ENCODE peak calls at places on chromosomes 16 and 17, in eight cellular contexts. E is transverse colon; Z is fibroblast of lung; L is heart right ventricle; G is IMR-90; P is ascending aorta; C is Karpas-422; O is CD4-positive, alpha-beta memory T cell. K is an unnamed sample. For H3K4me1, the result is how much of the 10 kb centered on the place peaks cover.

GRCh38 chr17:1690544-1691221 is 6.0 kb upstream of the PRPF8 start:
- DNase-seq in O (no peak), L (no peak), P (no peak), Z (no peak), C (no peak), G (no peak), E (no peak), K (no peak)

GRCh38 chr17:17971431-17972125 is 622 bp downstream of the TOM1L2 start:
- DNase-seq in Z (no peak), P (no peak), L (peak), C (no peak), O (no peak), G (no peak), E (peak), K (peak)

GRCh38 chr17:8868529-8868951 is 1.1 kb upstream of the PIK3R6 start:
- DNase-seq in C (no peak), G (no peak), L (no peak), E (no peak), O (no peak), P (no peak), Z (no peak), K (no peak)

GRCh38 chr17:82544431-82545070 is 25.0 kb downstream of the FOXK2 start:
- DNase-seq in O (no peak), P (no peak), C (no peak), G (no peak), L (peak), Z (no peak), E (no peak), K (no peak)

GRCh38 chr16:1533443-1533951 is at the start of gene TMEM204:
- DNase-seq in O (peak), C (no peak), Z (peak), E (peak), L (peak), P (no peak), G (peak), K (peak)

GRCh38 chr17:55089251-55089650 is 120.7 kb downstream of the STXBP4 start:
- DNase-seq in G (no peak), P (no peak), C (no peak), Z (no peak), E (no peak), O (no peak), L (no peak), K (no peak)

GRCh38 chr17:62652251-62653001 is 25.0 kb downstream of the MRC2 start:
- DNase-seq in E (peak), Z (peak), C (no peak), O (no peak), G (peak), L (peak), P (peak), K (peak)

GRCh38 chr17:9929873-9930272 is 24.8 kb upstream of the RCVRN start:
- DNase-seq in Z (no peak), E (no peak), G (no peak), L (no peak), P (no peak), O (no peak), C (no peak), K (no peak)

GRCh38 chr17:2853722-2854580 is 57.7 kb downstream of the RAP1GAP2 start:
- DNase-seq in Z (peak), P (no peak), E (peak), O (no peak), C (no peak), L (peak), G (no peak), K (peak)

GRCh38 chr17:2547176-2547575 is 35.5 kb upstream of the METTL16 start:
- DNase-seq in Z (peak), E (no peak), P (no peak), O (no peak), C (no peak), G (peak), L (no peak), K (no peak)

GRCh38 chr16:2078691-2079090 is 30.9 kb downstream of the TSC2 start:
- DNase-seq in L (no peak), E (no peak), Z (no peak), P (no peak), O (no peak), C (no peak), G (no peak), K (no peak)

GRCh38 chr17:9120471-9120870 is 99.2 kb downstream of the NTN1 start:
- DNase-seq in O (no peak), C (peak), P (no peak), E (no peak), L (no peak), G (no peak), Z (no peak), K (no peak)

GRCh38 chr17:7141824-7142223 is 27.2 kb upstream of the ASGR2 start:
- DNase-seq in L (no peak), G (no peak), O (no peak), C (no peak), P (no peak), E (peak), Z (no peak), K (peak)

GRCh38 chr17:35774499-35774898 is 13.8 kb downstream of the C17orf50 start:
- DNase-seq in Z (peak), L (peak), O (no peak), E (peak), G (peak), P (peak), C (no peak), K (peak)

GRCh38 chr17:67157732-67158639 is 87.0 kb downstream of the HELZ start:
- DNase-seq in Z (peak), G (peak), O (no peak), C (peak), P (no peak), E (no peak), L (no peak), K (peak)

GRCh38 chr16:65415460-65415859 is 293.6 kb upstream of the CDH11 start:
- DNase-seq in P (no peak), Z (no peak), E (no peak), L (no peak), O (no peak), C (no peak), G (peak), K (no peak)

GRCh38 chr16:70772493-70772892 is 28.5 kb downstream of the VAC14 start:
- DNase-seq in E (no peak), Z (peak), G (peak), L (no peak), C (no peak), O (no peak), P (no peak), K (no peak)

GRCh38 chr16:66342294-66342900 is 24.1 kb upstream of the CDH5 start:
- DNase-seq in C (peak), G (no peak), O (no peak), P (no peak), Z (no peak), E (no peak), L (no peak), K (no peak)

GRCh38 chr17:45170976-45171337 is 9.3 kb downstream of the HEXIM2 start:
- DNase-seq in O (no peak), E (peak), L (peak), G (peak), Z (peak), P (peak), C (no peak), K (peak)

GRCh38 chr17:68182940-68183551 is 64.8 kb upstream of the AMZ2 start:
- DNase-seq in P (no peak), G (no peak), E (peak), O (peak), C (peak), L (no peak), Z (no peak), K (peak)

GRCh38 chr17:45277216-45277849 is 15.4 kb upstream of the SPATA32 start:
- DNase-seq in O (peak), Z (peak), C (peak), E (peak), G (peak), L (peak), P (peak), K (peak)

GRCh38 chr16:89510526-89510925 is 2.3 kb downstream of the SPG7 start:
- DNase-seq in L (no peak), E (no peak), G (no peak), P (no peak), Z (no peak), O (no peak), C (no peak), K (no peak)

GRCh38 chr16:75256871-75257343 is 5.5 kb upstream of the BCAR1 start:
- DNase-seq in E (peak), L (peak), P (no peak), O (no peak), Z (peak), C (no peak), G (peak), K (peak)

GRCh38 chr16:83390759-83391158 is 417.0 kb upstream of the HSBP1 start:
- DNase-seq in L (no peak), C (no peak), Z (no peak), O (no peak), P (no peak), E (no peak), G (no peak), K (no peak)

GRCh38 chr17:8485491-8485890 is 49.8 kb downstream of the NDEL1 start:
- DNase-seq in Z (no peak), L (no peak), O (no peak), G (no peak), E (no peak), P (no peak), C (no peak), K (no peak)

GRCh38 chr16:374616-374926 is 4.2 kb upstream of the MRPL28 start:
- DNase-seq in Z (no peak), O (no peak), E (no peak), G (no peak), P (no peak), C (no peak), L (no peak), K (no peak)

GRCh38 chr16:80198995-80199299 is 341.8 kb upstream of the DYNLRB2 start:
- DNase-seq in E (no peak), G (peak), P (no peak), Z (peak), C (no peak), O (no peak), L (no peak), K (no peak)

GRCh38 chr16:180101-180920 is at the start of gene HBQ1:
- DNase-seq in L (peak), P (no peak), C (no peak), E (no peak), O (peak), G (no peak), Z (no peak), K (peak)

GRCh38 chr17:41823580-41823979 is 10.8 kb downstream of the FKBP10 start:
- DNase-seq in G (no peak), C (no peak), Z (no peak), O (no peak), E (no peak), L (no peak), P (no peak), K (no peak)

GRCh38 chr17:80992948-80993624 is 1.4 kb downstream of the CHMP6 start:
- DNase-seq in G (no peak), C (no peak), P (no peak), L (no peak), O (no peak), Z (no peak), E (no peak), K (peak)

GRCh38 chr17:63997341-63998048 is 656 bp upstream of the PRR29 start:
- DNase-seq in E (no peak), O (no peak), Z (no peak), L (no peak), G (no peak), P (no peak), C (no peak), K (no peak)

GRCh38 chr17:75832164-75832651 is 12.0 kb downstream of the UNC13D start:
- DNase-seq in Z (peak), G (peak), O (peak), L (no peak), P (no peak), C (no peak), E (peak), K (peak)

GRCh38 chr16:47311738-47312505 is 148.9 kb downstream of the ITFG1 start:
- DNase-seq in E (no peak), G (peak), Z (no peak), L (no peak), P (no peak), O (no peak), C (peak), K (no peak)

GRCh38 chr17:81142301-81143199 is 22.8 kb upstream of the PVALEF start:
- DNase-seq in O (peak), G (peak), L (peak), Z (peak), C (peak), P (no peak), E (peak), K (no peak)

GRCh38 chr17:560379-560935 is 154.2 kb downstream of the VPS53 start:
- DNase-seq in E (no peak), L (no peak), G (peak), P (no peak), Z (no peak), O (no peak), C (no peak), K (no peak)

GRCh38 chr17:561118-561517 is 153.5 kb downstream of the VPS53 start:
- DNase-seq in L (no peak), P (no peak), Z (peak), E (no peak), C (no peak), G (peak), O (no peak), K (no peak)

GRCh38 chr17:562174-562573 is 152.5 kb downstream of the VPS53 start:
- DNase-seq in L (no peak), P (no peak), G (no peak), C (no peak), O (no peak), E (no peak), Z (no peak), K (no peak)

GRCh38 chr17:557371-557770 is 157.3 kb downstream of the VPS53 start:
- DNase-seq in G (peak), E (no peak), P (no peak), O (no peak), L (no peak), C (no peak), Z (no peak), K (no peak)

DNA sequence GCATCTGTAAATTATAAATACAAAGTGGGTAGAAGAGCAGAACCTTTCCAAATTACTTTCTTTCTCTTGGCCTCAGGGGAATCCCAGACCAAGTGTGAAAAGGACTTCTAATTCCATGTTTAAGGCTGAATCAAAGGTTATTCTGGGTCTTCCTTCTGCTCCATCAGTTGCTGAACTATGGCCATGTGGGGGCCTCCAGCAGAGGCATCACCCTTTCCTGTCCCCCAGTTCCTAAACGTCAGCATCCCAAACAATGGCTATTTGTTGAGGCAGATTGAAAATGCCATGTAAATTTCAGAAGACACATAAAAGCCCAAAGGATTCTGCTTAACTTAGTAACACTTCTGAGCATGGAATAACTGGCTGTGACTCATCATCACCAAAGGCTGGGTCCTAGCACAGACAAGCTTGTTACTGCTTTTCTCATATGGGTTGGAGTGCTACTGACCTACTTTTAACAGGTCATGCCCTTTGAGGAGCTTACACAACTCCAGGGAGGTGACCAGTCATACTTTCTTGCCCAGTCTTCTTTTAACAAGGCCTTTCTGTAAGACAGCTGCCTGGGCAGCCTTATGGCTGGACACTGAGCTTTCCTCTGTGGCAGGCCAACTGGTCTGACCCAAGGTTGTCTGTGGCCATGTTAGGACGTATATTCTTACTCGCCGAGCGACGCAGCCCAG is 154.8 kb downstream of the VPS53 start:
- DNase-seq in P (no peak), O (no peak), G (peak), L (peak), C (no peak), E (no peak), Z (peak), K (no peak)
- H3K4me1 ChIP-seq in P (under half), O (under half), G (under half), L (half or more), C (under half), E (under half), Z (under half), K (under half)

GRCh38 chr17:56928586-56928985 is 14.7 kb upstream of the TRIM25 start:
- DNase-seq in E (no peak), C (no peak), P (no peak), L (no peak), Z (no peak), G (no peak), O (no peak), K (no peak)

GRCh38 chr17:56925088-56925487 is 11.2 kb upstream of the TRIM25 start:
- DNase-seq in O (no peak), P (no peak), Z (no peak), E (no peak), G (no peak), L (no peak), C (no peak), K (no peak)

GRCh38 chr17:56926704-56927103 is 12.9 kb upstream of the TRIM25 start:
- DNase-seq in L (no peak), P (no peak), E (no peak), C (no peak), Z (no peak), O (no peak), G (no peak), K (no peak)

GRCh38 chr17:56929362-56929969 is 15.6 kb upstream of the TRIM25 start:
- DNase-seq in C (peak), O (no peak), G (no peak), P (no peak), E (no peak), L (no peak), Z (peak), K (no peak)

GRCh38 chr17:56926270-56926669 is 12.4 kb upstream of the TRIM25 start:
- DNase-seq in O (no peak), E (no peak), G (no peak), C (no peak), L (no peak), Z (no peak), P (no peak), K (no peak)
- H3K4me3 ChIP-seq in O (no peak), E (no peak), G (no peak), C (no peak), L (no peak), Z (no peak), P (no peak), K (no peak)

DNA sequence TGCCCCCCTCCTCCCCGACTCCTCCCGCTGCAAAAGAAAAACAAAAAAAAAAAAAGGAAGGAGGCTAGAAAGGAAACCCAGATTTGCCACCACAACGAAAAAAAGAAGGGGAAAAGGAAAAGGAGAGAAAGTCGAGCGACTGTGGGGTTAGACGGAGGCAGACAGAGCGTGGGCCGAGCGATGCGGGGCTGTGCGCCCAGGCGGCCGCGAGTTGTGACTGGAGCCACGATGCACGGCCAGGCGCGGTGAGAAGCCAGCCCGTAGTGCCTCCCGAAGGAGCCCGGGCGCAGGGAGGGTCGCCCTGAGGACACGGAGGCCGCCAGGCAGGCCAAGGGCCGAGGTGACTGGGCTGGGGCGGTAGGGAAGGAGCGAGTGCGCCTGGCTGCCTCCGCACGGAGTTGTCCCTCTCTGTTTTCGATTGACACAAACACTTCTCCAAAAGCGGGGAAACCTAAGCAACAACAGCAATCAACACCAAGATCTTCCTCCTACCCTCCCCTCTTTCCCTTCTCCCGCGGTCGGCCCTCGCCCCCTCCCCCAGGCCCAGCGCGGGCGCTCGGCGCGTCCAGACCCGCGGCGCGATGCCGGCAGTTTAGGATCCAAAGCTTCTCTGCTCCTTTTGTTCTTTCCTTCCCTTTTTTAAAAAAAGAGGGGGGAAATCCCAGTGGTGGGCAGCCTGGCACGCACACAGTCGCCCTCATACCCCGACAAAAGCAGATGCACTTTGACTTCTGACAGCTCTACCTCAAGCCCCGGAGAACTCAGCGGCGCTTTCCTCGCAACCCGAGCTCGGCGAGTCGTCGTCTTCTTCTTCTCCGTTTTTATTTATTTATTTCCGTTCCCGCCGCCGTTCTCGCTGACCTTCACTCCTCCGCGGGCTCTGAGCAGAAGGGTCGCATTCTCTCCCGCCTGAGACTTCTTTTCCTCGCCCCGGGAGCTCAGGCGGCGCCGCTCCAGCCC is at the start of gene LHX1:
- DNase-seq in O (no peak), P (no peak), Z (no peak), L (no peak), G (no peak), C (no peak), E (no peak), K (peak)
- H3K4me1 ChIP-seq in O (half or more), P (half or more), Z (under half), L (half or more), G (under half), C (under half), E (half or more), K (half or more)

GRCh38 chr17:39927101-39927927 is at the start of the genes LRRC3C and ORMDL3:
- DNase-seq in C (peak), Z (peak), L (peak), G (peak), P (peak), E (peak), O (peak), K (peak)

GRCh38 chr17:39924691-39925055 is 2.7 kb downstream of the ORMDL3 start:
- DNase-seq in E (no peak), G (no peak), O (no peak), C (no peak), P (no peak), L (no peak), Z (no peak), K (no peak)

GRCh38 chr17:39926588-39927100 is 757 bp downstream of the ORMDL3 start:
- DNase-seq in G (no peak), E (peak), Z (no peak), C (peak), L (no peak), O (peak), P (no peak), K (peak)

GRCh38 chr17:39925282-39926134 is 1.9 kb downstream of the ORMDL3 start:
- DNase-seq in Z (no peak), E (no peak), L (no peak), P (no peak), C (no peak), G (no peak), O (no peak), K (no peak)

DNA sequence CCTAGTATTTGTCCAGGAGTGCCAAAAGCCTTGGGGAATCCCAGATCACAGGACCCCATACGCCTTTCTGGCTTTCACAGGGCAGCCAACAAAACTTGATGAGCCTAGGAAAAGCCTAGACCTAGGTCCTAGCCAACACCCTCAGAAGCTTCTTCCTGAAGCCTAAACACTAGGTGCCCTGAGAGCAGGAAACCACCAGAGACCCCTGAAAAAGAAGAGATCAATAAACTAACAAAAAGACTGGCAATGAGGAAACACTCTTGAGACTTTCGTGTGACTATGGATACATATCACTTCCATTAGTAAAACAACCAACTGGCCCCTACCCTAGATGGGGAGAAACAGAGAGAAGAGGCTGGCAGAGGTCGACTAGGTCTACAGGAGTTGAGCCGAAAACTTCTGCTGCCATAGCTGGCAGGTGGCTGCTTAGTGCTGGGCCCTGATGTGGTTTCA is 1.2 kb downstream of the ORMDL3 start:
- DNase-seq in C (no peak), P (no peak), O (no peak), G (no peak), Z (no peak), E (no peak), L (no peak), K (no peak)
- H3K4me3 ChIP-seq in C (peak), P (peak), O (peak), G (peak), Z (peak), E (no peak), L (peak), K (no peak)